ENCODE peak calls at places on chromosomes 16 and 17, in eight cellular contexts. One of them, this sample, is unnamed.
A peak's percentile ranks its signal among the peaks of the same experiment; 100 is the strongest.

GRCh38 chr16:10121496-10121895 is 60.7 kb downstream of the GRIN2A start:
- DNase-seq in germinal center: no peak
- DNase-seq in T-helper 9 cell: no peak
- DNase-seq in IMR-90: peak; percentile 5
- DNase-seq in sigmoid colon: no peak
- DNase-seq in SW 1271: no peak
- DNase-seq in RWPE2: no peak
- DNase-seq in HuH-7: no peak
- DNase-seq in this sample: no peak

GRCh38 chr16:28984619-28985135 is at the start of gene LAT:
- DNase-seq in germinal center: peak; percentile 21
- DNase-seq in T-helper 9 cell: peak; percentile 73
- DNase-seq in IMR-90: no peak
- DNase-seq in sigmoid colon: no peak
- DNase-seq in SW 1271: no peak
- DNase-seq in RWPE2: peak; percentile 49
- DNase-seq in HuH-7: no peak
- DNase-seq in this sample: peak; percentile 77

GRCh38 chr16:79653337-79654000 is 52.9 kb upstream of the MAF start:
- DNase-seq in germinal center: no peak
- DNase-seq in T-helper 9 cell: no peak
- DNase-seq in IMR-90: no peak
- DNase-seq in sigmoid colon: no peak
- DNase-seq in SW 1271: no peak
- DNase-seq in RWPE2: no peak
- DNase-seq in HuH-7: no peak
- DNase-seq in this sample: no peak

GRCh38 chr17:43772877-43773648 is 5.7 kb downstream of the DUSP3 start:
- DNase-seq in germinal center: no peak
- DNase-seq in T-helper 9 cell: no peak
- DNase-seq in IMR-90: no peak
- DNase-seq in sigmoid colon: no peak
- DNase-seq in SW 1271: no peak
- DNase-seq in RWPE2: no peak
- DNase-seq in HuH-7: no peak
- DNase-seq in this sample: no peak

GRCh38 chr17:29584452-29585079 is 4.9 kb downstream of the GIT1 start:
- DNase-seq in germinal center: no peak
- DNase-seq in T-helper 9 cell: no peak
- DNase-seq in IMR-90: no peak
- DNase-seq in sigmoid colon: no peak
- DNase-seq in SW 1271: no peak
- DNase-seq in RWPE2: no peak
- DNase-seq in HuH-7: no peak
- DNase-seq in this sample: no peak

GRCh38 chr17:57340160-57340981 is 84.0 kb downstream of the MSI2 start:
- DNase-seq in germinal center: no peak
- DNase-seq in T-helper 9 cell: no peak
- DNase-seq in IMR-90: no peak
- DNase-seq in sigmoid colon: no peak
- DNase-seq in SW 1271: no peak
- DNase-seq in RWPE2: no peak
- DNase-seq in HuH-7: no peak
- DNase-seq in this sample: no peak

GRCh38 chr17:50452627-50453300 is 15.9 kb downstream of the CHAD start:
- DNase-seq in germinal center: peak; percentile 38
- DNase-seq in T-helper 9 cell: no peak
- DNase-seq in IMR-90: peak; percentile 19
- DNase-seq in sigmoid colon: no peak
- DNase-seq in SW 1271: no peak
- DNase-seq in RWPE2: no peak
- DNase-seq in HuH-7: no peak
- DNase-seq in this sample: no peak

GRCh38 chr16:30876867-30877266 is 17.0 kb downstream of the BCL7C start:
- DNase-seq in germinal center: no peak
- DNase-seq in T-helper 9 cell: no peak
- DNase-seq in IMR-90: no peak
- DNase-seq in sigmoid colon: peak; percentile 35
- DNase-seq in SW 1271: no peak
- DNase-seq in RWPE2: no peak
- DNase-seq in HuH-7: peak; percentile 40
- DNase-seq in this sample: no peak

GRCh38 chr16:77897831-77898540 is 109.6 kb downstream of the VAT1L start:
- DNase-seq in germinal center: no peak
- DNase-seq in T-helper 9 cell: no peak
- DNase-seq in IMR-90: peak; percentile 58
- DNase-seq in sigmoid colon: no peak
- DNase-seq in SW 1271: no peak
- DNase-seq in RWPE2: no peak
- DNase-seq in HuH-7: no peak
- DNase-seq in this sample: no peak

GRCh38 chr17:19410875-19411291 is at the start of gene RNF112:
- DNase-seq in germinal center: no peak
- DNase-seq in T-helper 9 cell: no peak
- DNase-seq in IMR-90: peak; percentile 56
- DNase-seq in sigmoid colon: no peak
- DNase-seq in SW 1271: no peak
- DNase-seq in RWPE2: no peak
- DNase-seq in HuH-7: no peak
- DNase-seq in this sample: no peak

GRCh38 chr17:63939884-63940283 is 7.8 kb upstream of the CD79B start:
- DNase-seq in germinal center: no peak
- DNase-seq in T-helper 9 cell: no peak
- DNase-seq in IMR-90: no peak
- DNase-seq in sigmoid colon: no peak
- DNase-seq in SW 1271: no peak
- DNase-seq in RWPE2: no peak
- DNase-seq in HuH-7: no peak
- DNase-seq in this sample: no peak

GRCh38 chr17:31508310-31509094 is 117.0 kb downstream of the RAB11FIP4 start:
- DNase-seq in germinal center: peak; percentile 48
- DNase-seq in T-helper 9 cell: peak; percentile 47
- DNase-seq in IMR-90: peak; percentile 8
- DNase-seq in sigmoid colon: no peak
- DNase-seq in SW 1271: no peak
- DNase-seq in RWPE2: no peak
- DNase-seq in HuH-7: no peak
- DNase-seq in this sample: peak; percentile 69

GRCh38 chr16:3022208-3022696 is 1.5 kb downstream of the HCFC1R1 start:
- DNase-seq in germinal center: no peak
- DNase-seq in T-helper 9 cell: peak; percentile 70
- DNase-seq in IMR-90: peak; percentile 95
- DNase-seq in sigmoid colon: peak; percentile 96
- DNase-seq in SW 1271: peak; percentile 70
- DNase-seq in RWPE2: peak; percentile 93
- DNase-seq in HuH-7: no peak
- DNase-seq in this sample: peak; percentile 56

GRCh38 chr16:23948949-23949392 is 113.2 kb downstream of the PRKCB start:
- DNase-seq in germinal center: no peak
- DNase-seq in T-helper 9 cell: peak; percentile 38
- DNase-seq in IMR-90: no peak
- DNase-seq in sigmoid colon: no peak
- DNase-seq in SW 1271: no peak
- DNase-seq in RWPE2: no peak
- DNase-seq in HuH-7: no peak
- DNase-seq in this sample: peak; percentile 76

GRCh38 chr17:50634123-50634914 is at the start of gene ABCC3:
- DNase-seq in germinal center: no peak
- DNase-seq in T-helper 9 cell: no peak
- DNase-seq in IMR-90: no peak
- DNase-seq in sigmoid colon: no peak
- DNase-seq in SW 1271: no peak
- DNase-seq in RWPE2: no peak
- DNase-seq in HuH-7: peak; percentile 80
- DNase-seq in this sample: no peak

GRCh38 chr16:75078886-75079285 is 37.7 kb downstream of the LDHD start:
- DNase-seq in germinal center: no peak
- DNase-seq in T-helper 9 cell: no peak
- DNase-seq in IMR-90: no peak
- DNase-seq in sigmoid colon: no peak
- DNase-seq in SW 1271: no peak
- DNase-seq in RWPE2: no peak
- DNase-seq in HuH-7: no peak
- DNase-seq in this sample: no peak

GRCh38 chr16:4309102-4309832 is 6.6 kb upstream of the GLIS2 start:
- DNase-seq in germinal center: no peak
- DNase-seq in T-helper 9 cell: no peak
- DNase-seq in IMR-90: no peak
- DNase-seq in sigmoid colon: no peak
- DNase-seq in SW 1271: no peak
- DNase-seq in RWPE2: no peak
- DNase-seq in HuH-7: no peak
- DNase-seq in this sample: no peak

GRCh38 chr17:35079547-35079946 is 16.0 kb upstream of the RFFL start:
- DNase-seq in germinal center: no peak
- DNase-seq in T-helper 9 cell: no peak
- DNase-seq in IMR-90: peak; percentile 51
- DNase-seq in sigmoid colon: no peak
- DNase-seq in SW 1271: no peak
- DNase-seq in RWPE2: no peak
- DNase-seq in HuH-7: peak; percentile 38
- DNase-seq in this sample: no peak

GRCh38 chr16:66996324-66996982 is 8.1 kb downstream of the CES4A start:
- DNase-seq in germinal center: no peak
- DNase-seq in T-helper 9 cell: no peak
- DNase-seq in IMR-90: peak; percentile 80
- DNase-seq in sigmoid colon: peak; percentile 89
- DNase-seq in SW 1271: no peak
- DNase-seq in RWPE2: no peak
- DNase-seq in HuH-7: peak; percentile 39
- DNase-seq in this sample: no peak

GRCh38 chr17:42676424-42677011 is at the start of gene PLEKHH3:
- DNase-seq in germinal center: no peak
- DNase-seq in T-helper 9 cell: no peak
- DNase-seq in IMR-90: no peak
- DNase-seq in sigmoid colon: no peak
- DNase-seq in SW 1271: no peak
- DNase-seq in RWPE2: no peak
- DNase-seq in HuH-7: peak; percentile 44
- DNase-seq in this sample: no peak

GRCh38 chr17:36498560-36499300 is 12.2 kb downstream of the ZNHIT3 start:
- DNase-seq in germinal center: no peak
- DNase-seq in T-helper 9 cell: no peak
- DNase-seq in IMR-90: no peak
- DNase-seq in sigmoid colon: peak; percentile 44
- DNase-seq in SW 1271: no peak
- DNase-seq in RWPE2: no peak
- DNase-seq in HuH-7: no peak
- DNase-seq in this sample: no peak

GRCh38 chr16:1345087-1345486 is 6.6 kb downstream of the TSR3 start:
- DNase-seq in germinal center: no peak
- DNase-seq in T-helper 9 cell: no peak
- DNase-seq in IMR-90: no peak
- DNase-seq in sigmoid colon: no peak
- DNase-seq in SW 1271: no peak
- DNase-seq in RWPE2: no peak
- DNase-seq in HuH-7: no peak
- DNase-seq in this sample: no peak

GRCh38 chr17:43576563-43577229 is 30.6 kb upstream of the ETV4 start:
- DNase-seq in germinal center: peak; percentile 69
- DNase-seq in T-helper 9 cell: peak; percentile 56
- DNase-seq in IMR-90: peak; percentile 77
- DNase-seq in sigmoid colon: peak; percentile 77
- DNase-seq in SW 1271: peak; percentile 46
- DNase-seq in RWPE2: no peak
- DNase-seq in HuH-7: peak; percentile 74
- DNase-seq in this sample: peak; percentile 34

This sample was measured in T-cell.